ENCODE peak calls at places on chromosomes 3 and 15, in four cellular contexts. H is CD8-positive, alpha-beta T cell; T is HCT116; P is NCI-H1417. K is an unnamed sample.

GRCh38 chr3:33833408-33834116 is 35.1 kb downstream of the PDCD6IP start:
- DNase-seq in H (no peak), T (no peak), P (no peak), K (no peak)

GRCh38 chr15:42152921-42153680 is 3.3 kb downstream of the PLA2G4F start:
- DNase-seq in H (no peak), T (no peak), P (no peak), K (no peak)

GRCh38 chr3:42764115-42764514 is 8.9 kb downstream of the CCDC13 start:
- DNase-seq in H (no peak), T (no peak), P (no peak), K (no peak)

GRCh38 chr3:171256445-171257250 is 203.6 kb downstream of the TNIK start:
- DNase-seq in H (no peak), T (no peak), P (no peak), K (peak; percentile 71)

GRCh38 chr3:172171396-172172075 is 132.2 kb downstream of the FNDC3B start:
- DNase-seq in H (no peak), T (no peak), P (no peak), K (peak; percentile 25)

GRCh38 chr3:160159806-160160205 is 65.4 kb upstream of the C3orf80 start:
- DNase-seq in H (no peak), T (no peak), P (no peak), K (no peak)

GRCh38 chr3:139677341-139678155 is at the start of gene NMNAT3:
- DNase-seq in H (peak; percentile 65), T (peak; percentile 84), P (peak; percentile 98), K (peak; percentile 29)

GRCh38 chr3:79019137-79019923 is 748.5 kb downstream of the ROBO1 start:
- DNase-seq in H (no peak), T (no peak), P (peak; percentile 86), K (peak; percentile 93)

GRCh38 chr3:134197681-134198261 is 52.9 kb downstream of the RYK start:
- DNase-seq in H (no peak), T (peak; percentile 39), P (peak; percentile 20), K (peak; percentile 66)

GRCh38 chr3:169868369-169868768 is 1.4 kb downstream of the LRRC31 start:
- DNase-seq in H (no peak), T (no peak), P (no peak), K (no peak)

K was measured in EL.